ENCODE peak calls at places on chromosomes 5 and 9, in eight cellular contexts. K is heart left ventricle, L is pancreas, E is A549, P is H7, Q is PC-3, S is fibroblast of the aortic adventitia, O is HAP-1. W is an unnamed sample.

GRCh38 chr9:133137451-133138231 is 16.6 kb upstream of the RALGDS start:
- DNase-seq in K (peak), L (peak), E (no peak), P (peak), Q (no peak), S (no peak), O (no peak), W (no peak)

GRCh38 chr9:93346240-93347112 is 105.0 kb upstream of the FAM120A start:
- DNase-seq in K (no peak), L (no peak), E (no peak), P (peak), Q (no peak), S (no peak), O (no peak), W (peak)

GRCh38 chr5:138961711-138962110 is 86.6 kb upstream of the LRRTM2 start:
- DNase-seq in K (no peak), L (no peak), E (no peak), P (no peak), Q (no peak), S (no peak), O (no peak), W (no peak)

GRCh38 chr9:114314881-114315722 is 7.8 kb upstream of the ORM1 start:
- DNase-seq in K (no peak), L (peak), E (no peak), P (peak), Q (no peak), S (peak), O (no peak), W (no peak)

GRCh38 chr9:37036237-37037136 is 2.4 kb upstream of the PAX5 start:
- DNase-seq in K (peak), L (peak), E (no peak), P (peak), Q (peak), S (peak), O (no peak), W (peak)

GRCh38 chr5:142316051-142316450 is 8.8 kb downstream of the SPRY4 start:
- DNase-seq in K (no peak), L (no peak), E (no peak), P (no peak), Q (no peak), S (peak), O (no peak), W (no peak)

GRCh38 chr9:21141427-21141882 is at the start of gene IFNW1:
- DNase-seq in K (no peak), L (no peak), E (no peak), P (peak), Q (no peak), S (no peak), O (no peak), W (no peak)

GRCh38 chr9:101315129-101315459 is 69.7 kb downstream of the BAAT start:
- DNase-seq in K (no peak), L (no peak), E (no peak), P (no peak), Q (no peak), S (no peak), O (no peak), W (no peak)

GRCh38 chr9:93183663-93184438 is at the start of gene WNK2:
- DNase-seq in K (peak), L (peak), E (peak), P (peak), Q (peak), S (no peak), O (no peak), W (peak)

GRCh38 chr9:132589148-132590036 is 7.0 kb downstream of the BARHL1 start:
- DNase-seq in K (no peak), L (no peak), E (peak), P (peak), Q (no peak), S (no peak), O (no peak), W (no peak)

GRCh38 chr5:179749857-179750508 is 17.4 kb downstream of the MAML1 start:
- DNase-seq in K (no peak), L (no peak), E (no peak), P (no peak), Q (no peak), S (no peak), O (no peak), W (no peak)

GRCh38 chr5:82975812-82976211 is 101.4 kb downstream of the TMEM167A start:
- DNase-seq in K (no peak), L (no peak), E (no peak), P (no peak), Q (peak), S (no peak), O (no peak), W (no peak)

GRCh38 chr9:70049236-70049635 is 5.6 kb downstream of the MAMDC2 start:
- DNase-seq in K (peak), L (no peak), E (no peak), P (no peak), Q (peak), S (peak), O (no peak), W (no peak)

GRCh38 chr5:126525630-126526245 is 69.3 kb downstream of the ALDH7A1 start:
- DNase-seq in K (peak), L (no peak), E (no peak), P (peak), Q (no peak), S (peak), O (no peak), W (peak)

GRCh38 chr5:134948929-134949328 is 18.8 kb upstream of the CATSPER3 start:
- DNase-seq in K (peak), L (no peak), E (no peak), P (no peak), Q (peak), S (peak), O (no peak), W (no peak)

GRCh38 chr9:6268830-6269397 is 53.3 kb downstream of the IL33 start:
- DNase-seq in K (no peak), L (no peak), E (no peak), P (no peak), Q (no peak), S (no peak), O (no peak), W (no peak)

GRCh38 chr5:37839441-37840035 is 303 bp downstream of the GDNF start:
- DNase-seq in K (peak), L (no peak), E (peak), P (peak), Q (peak), S (peak), O (no peak), W (peak)

GRCh38 chr5:147479949-147480348 is 29.9 kb downstream of the DPYSL3 start:
- DNase-seq in K (no peak), L (no peak), E (no peak), P (peak), Q (peak), S (peak), O (no peak), W (no peak)

GRCh38 chr5:137152616-137153015 is 346.5 kb downstream of the SPOCK1 start:
- DNase-seq in K (no peak), L (no peak), E (no peak), P (no peak), Q (no peak), S (peak), O (no peak), W (no peak)

GRCh38 chr5:132093310-132093709 is 19.7 kb downstream of the CSF2 start:
- DNase-seq in K (no peak), L (no peak), E (no peak), P (no peak), Q (no peak), S (no peak), O (no peak), W (no peak)

GRCh38 chr5:134534058-134534725 is 8.7 kb downstream of the JADE2 start:
- DNase-seq in K (no peak), L (no peak), E (no peak), P (no peak), Q (no peak), S (no peak), O (no peak), W (no peak)

GRCh38 chr9:764105-764524 is 77.4 kb upstream of the DMRT1 start:
- DNase-seq in K (peak), L (peak), E (peak), P (peak), Q (peak), S (peak), O (peak), W (peak)

GRCh38 chr5:9468070-9468388 is 77.8 kb downstream of the SEMA5A start:
- DNase-seq in K (no peak), L (no peak), E (no peak), P (peak), Q (peak), S (peak), O (no peak), W (no peak)

GRCh38 chr5:172758077-172758835 is 12.7 kb downstream of the DUSP1 start:
- DNase-seq in K (peak), L (no peak), E (peak), P (peak), Q (peak), S (peak), O (no peak), W (no peak)
- H3K4me3 ChIP-seq in K (no peak), L (no peak), E (no peak), P (no peak), Q (no peak), S (no peak), O (no peak), W (no peak)

GRCh38 chr5:32446660-32447059 is 2.1 kb upstream of the ZFR start:
- DNase-seq in K (no peak), L (no peak), E (no peak), P (no peak), Q (no peak), S (no peak), O (no peak), W (no peak)

GRCh38 chr5:32443541-32444190 is 874 bp downstream of the ZFR start:
- DNase-seq in K (peak), L (peak), E (peak), P (peak), Q (peak), S (peak), O (peak), W (peak)

GRCh38 chr5:32444191-32444945 is at the start of gene ZFR:
- DNase-seq in K (peak), L (peak), E (peak), P (peak), Q (peak), S (peak), O (peak), W (peak)

GRCh38 chr5:32445831-32446614 is 1.5 kb upstream of the ZFR start:
- DNase-seq in K (no peak), L (no peak), E (no peak), P (no peak), Q (no peak), S (no peak), O (no peak), W (no peak)

DNA sequence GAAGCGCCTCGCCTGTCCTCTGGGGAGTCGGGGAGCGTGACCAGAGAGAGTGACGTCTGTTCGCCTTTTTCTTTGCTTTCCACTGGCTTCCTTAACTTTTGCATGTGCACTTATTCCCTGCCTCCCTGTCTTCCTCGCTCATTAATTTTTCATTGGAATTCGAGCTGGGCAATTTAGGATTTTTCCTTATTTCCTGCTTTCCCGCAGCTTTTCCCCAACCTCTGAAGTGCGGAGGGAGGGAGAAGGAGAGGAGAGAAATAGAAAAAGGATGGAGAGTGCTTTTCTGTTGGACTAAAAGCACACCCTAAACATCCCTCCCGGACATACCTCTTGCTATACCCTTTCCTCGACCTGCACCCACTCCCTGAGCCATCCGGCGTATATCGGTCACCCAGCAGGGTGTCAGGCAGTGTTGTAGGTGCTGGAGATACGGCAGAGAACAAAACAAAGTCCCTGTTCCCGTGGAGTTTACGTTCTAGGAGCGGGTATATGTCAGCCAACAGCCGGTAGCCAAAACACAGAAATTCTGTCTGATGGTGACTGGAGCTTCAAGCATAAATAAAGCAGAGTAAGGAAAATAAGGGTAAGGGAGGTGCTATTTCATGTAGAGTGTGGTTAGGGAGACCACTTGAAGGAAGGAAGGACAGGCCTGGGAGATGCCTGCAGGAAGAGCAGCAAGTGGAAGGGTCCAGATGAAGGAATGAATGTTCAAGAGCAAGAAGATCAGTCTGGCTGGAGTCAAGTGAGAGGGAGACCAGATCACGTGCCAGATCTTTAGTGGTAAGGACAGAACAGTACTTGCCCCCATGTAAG is 612 bp upstream of the ZFR start:
- DNase-seq in K (no peak), L (no peak), E (no peak), P (peak), Q (no peak), S (no peak), O (no peak), W (no peak)
- H3K4me3 ChIP-seq in K (peak), L (peak), E (peak), P (peak), Q (peak), S (peak), O (peak), W (peak)

DNA sequence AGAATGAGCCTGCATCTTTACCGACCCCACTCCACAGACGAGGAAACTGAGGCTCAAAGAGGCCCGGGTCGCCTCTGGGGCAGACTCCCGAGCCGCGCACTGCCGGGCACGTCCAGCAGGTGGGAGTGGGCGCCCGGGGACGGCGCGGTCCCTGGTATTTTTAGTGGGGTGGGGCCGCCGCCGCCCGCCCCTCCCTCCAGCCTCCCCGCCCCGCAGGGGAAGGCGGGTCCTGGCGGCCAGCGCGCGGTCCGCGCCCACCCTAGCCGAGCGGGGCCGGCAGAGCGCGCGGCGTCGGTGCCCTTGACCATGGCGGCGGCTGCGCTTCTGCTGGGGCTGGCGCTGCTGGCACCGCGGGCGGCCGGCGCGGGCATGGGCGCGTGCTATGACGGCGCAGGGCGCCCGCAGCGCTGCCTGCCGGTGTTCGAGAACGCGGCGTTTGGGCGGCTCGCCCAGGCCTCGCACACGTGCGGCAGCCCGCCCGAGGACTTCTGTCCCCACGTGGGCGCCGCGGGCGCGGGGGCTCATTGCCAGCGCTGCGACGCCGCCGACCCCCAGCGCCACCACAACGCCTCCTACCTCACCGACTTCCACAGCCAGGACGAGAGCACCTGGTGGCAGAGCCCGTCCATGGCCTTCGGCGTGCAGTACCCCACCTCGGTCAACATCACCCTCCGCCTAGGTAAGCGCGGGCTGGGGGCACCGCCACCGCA is at the start of gene LAMC3:
- DNase-seq in K (no peak), L (no peak), E (peak), P (peak), Q (peak), S (no peak), O (peak), W (no peak)
- H3K4me3 ChIP-seq in K (peak), L (no peak), E (peak), P (peak), Q (peak), S (peak), O (peak), W (no peak)

GRCh38 chr9:122220673-122221222 is 8.0 kb downstream of the LHX6 start:
- DNase-seq in K (no peak), L (no peak), E (no peak), P (no peak), Q (no peak), S (no peak), O (no peak), W (no peak)
- H3K4me3 ChIP-seq in K (no peak), L (no peak), E (no peak), P (peak), Q (no peak), S (no peak), O (no peak), W (no peak)